ENCODE peak calls at places on chromosomes 1 and 21, in eight cellular contexts. N, U, F, X, A, Y, M and L are unnamed samples.

GRCh38 chr1:26848947-26849774 is 13.8 kb upstream of the SFN start:
- DNase-seq in A (no peak), N (peak; percentile 95), U (no peak), F (peak; percentile 22), Y (peak; percentile 88), X (no peak), M (no peak), L (peak; percentile 73)

GRCh38 chr1:209900734-209901133 is 37.3 kb upstream of the SYT14 start:
- DNase-seq in F (no peak), U (no peak), N (no peak), Y (no peak), M (no peak), A (no peak), X (no peak), L (no peak)

GRCh38 chr1:23148084-23148483 is 20.6 kb downstream of the LUZP1 start:
- DNase-seq in A (no peak), F (no peak), Y (no peak), U (no peak), N (no peak), X (no peak), M (no peak), L (no peak)

GRCh38 chr1:173392895-173393654 is 84.1 kb upstream of the PRDX6 start:
- DNase-seq in M (no peak), F (no peak), X (no peak), U (no peak), Y (no peak), A (no peak), N (peak; percentile 53), L (peak; percentile 32)

GRCh38 chr1:24417681-24418080 is 2.1 kb downstream of the NIPAL3 start:
- DNase-seq in F (no peak), Y (no peak), M (no peak), N (no peak), X (no peak), U (no peak), A (no peak), L (no peak)

GRCh38 chr1:165903672-165904071 is 76.3 kb downstream of the UCK2 start:
- DNase-seq in A (no peak), M (no peak), F (no peak), U (no peak), N (no peak), Y (peak; percentile 60), X (no peak), L (no peak)

GRCh38 chr1:84524590-84524989 is 18.2 kb upstream of the GNG5 start:
- DNase-seq in F (no peak), Y (no peak), N (no peak), X (no peak), M (no peak), U (no peak), A (no peak), L (no peak)

GRCh38 chr1:220239945-220240344 is 32.3 kb downstream of the RAB3GAP2 start:
- DNase-seq in U (no peak), X (no peak), M (no peak), Y (no peak), F (no peak), N (no peak), A (no peak), L (no peak)

GRCh38 chr1:214567481-214567980 is 16.1 kb upstream of the PTPN14 start:
- DNase-seq in X (no peak), U (no peak), M (no peak), Y (no peak), N (no peak), A (no peak), F (no peak), L (no peak)

GRCh38 chr21:41699311-41699710 is 67.5 kb downstream of the RIPK4 start:
- DNase-seq in A (no peak), F (no peak), N (no peak), Y (no peak), U (no peak), M (no peak), X (no peak), L (no peak)

GRCh38 chr1:234776875-234777849 is 167.2 kb upstream of the IRF2BP2 start:
- DNase-seq in Y (no peak), U (peak; percentile 46), F (no peak), X (no peak), N (no peak), M (peak; percentile 86), A (peak; percentile 51), L (no peak)

GRCh38 chr1:36448530-36449051 is 1.7 kb downstream of the OSCP1 start:
- DNase-seq in X (no peak), N (no peak), U (no peak), A (peak; percentile 44), Y (no peak), M (no peak), F (no peak), L (no peak)

GRCh38 chr1:174358786-174359453 is 88.8 kb upstream of the GPR52 start:
- DNase-seq in X (no peak), F (no peak), A (no peak), Y (peak; percentile 31), M (no peak), N (no peak), U (no peak), L (no peak)

GRCh38 chr1:91282695-91283420 is 121.8 kb downstream of the HFM1 start:
- DNase-seq in A (peak; percentile 63), Y (peak; percentile 57), U (peak; percentile 57), X (peak; percentile 73), F (peak; percentile 62), N (peak; percentile 77), M (no peak), L (peak; percentile 22)

GRCh38 chr1:27591622-27592021 is 12.3 kb downstream of the AHDC1 start:
- DNase-seq in Y (no peak), U (no peak), N (no peak), A (no peak), F (no peak), M (no peak), X (no peak), L (no peak)

GRCh38 chr21:24869862-24870261 is 737.4 kb downstream of the MRPL39 start:
- DNase-seq in U (no peak), N (no peak), X (no peak), Y (no peak), M (no peak), A (no peak), F (no peak), L (no peak)

GRCh38 chr1:206422525-206422924 is 47.8 kb upstream of the IKBKE start:
- DNase-seq in Y (no peak), M (no peak), A (no peak), F (no peak), X (no peak), N (no peak), U (peak; percentile 13), L (no peak)

GRCh38 chr1:92842082-92843045 is 10.5 kb downstream of the RPL5 start:
- DNase-seq in A (no peak), X (no peak), N (no peak), Y (no peak), F (no peak), U (no peak), M (no peak), L (no peak)
- TF ChIP-seq POLR2A in A (no peak), X (no peak), N (no peak), Y (no peak), F (no peak), U (no peak), M (no peak), L (no peak)

DNA sequence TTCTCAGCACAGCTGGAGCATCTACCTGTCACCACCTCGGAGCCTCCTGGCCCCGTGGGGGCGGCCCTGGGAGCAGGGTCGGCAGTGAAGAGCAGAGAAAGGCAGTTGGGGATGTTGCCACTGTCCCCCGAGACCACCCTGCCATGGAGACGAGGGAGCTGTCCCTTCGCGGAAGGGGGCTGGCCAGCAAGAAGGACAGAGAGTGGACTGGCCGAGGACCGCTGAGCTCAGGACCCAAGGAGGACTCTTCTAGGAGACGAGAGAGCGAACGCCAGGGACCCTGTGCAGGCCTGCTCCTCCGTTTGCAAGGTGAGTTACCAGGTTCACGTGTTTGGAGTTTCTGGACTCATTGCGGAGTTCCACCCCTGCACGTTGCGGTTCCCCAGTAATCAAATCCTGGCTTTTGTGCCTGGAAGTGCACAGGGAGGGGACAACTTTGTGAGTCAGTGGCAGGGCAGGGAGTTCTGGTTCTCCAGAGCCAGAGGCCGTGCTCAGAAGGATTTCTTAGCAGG is 5.6 kb upstream of the POFUT2 start:
- DNase-seq in Y (peak; percentile 22), M (no peak), N (no peak), A (no peak), U (no peak), X (peak; percentile 79), F (no peak), L (no peak)
- TF ChIP-seq POLR2A in Y (no peak), M (no peak), N (no peak), A (no peak), U (no peak), X (no peak), F (no peak), L (no peak)

DNA sequence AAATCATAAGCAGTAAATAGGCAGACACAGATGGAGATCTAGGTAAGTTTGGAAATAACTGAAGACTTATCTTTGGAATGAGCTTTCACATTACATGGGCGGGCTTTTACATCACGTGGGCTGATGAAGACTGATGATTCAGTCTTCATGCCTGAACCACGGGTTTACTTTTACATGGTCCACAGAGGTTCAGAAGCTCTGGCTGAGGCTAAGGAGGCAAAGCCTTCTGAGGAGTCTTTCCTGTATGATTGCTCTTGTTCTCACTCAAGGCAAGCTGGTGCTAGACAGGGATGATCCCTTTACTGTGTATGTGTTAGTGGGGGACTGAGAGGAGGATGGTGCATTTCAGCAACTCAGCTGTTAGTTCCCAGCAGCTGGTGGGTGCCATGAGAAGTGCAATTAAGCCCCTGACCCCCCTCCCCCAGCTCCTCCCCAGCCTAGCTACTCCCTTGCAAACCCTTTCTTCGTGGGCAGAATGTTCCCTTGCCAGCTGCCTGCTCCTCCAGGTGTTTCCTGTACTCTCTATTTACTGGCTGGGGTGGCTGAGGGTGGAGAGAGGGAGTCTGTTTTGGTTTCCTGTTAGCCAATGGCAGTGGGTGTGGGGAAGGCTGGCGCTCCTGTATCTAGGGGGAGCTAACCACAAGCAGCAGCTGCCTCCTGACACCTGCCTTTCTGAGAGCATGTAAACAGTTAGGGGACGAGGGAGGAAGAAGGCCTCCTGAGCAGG is 15.4 kb downstream of the BTG2 start:
- DNase-seq in U (no peak), X (peak; percentile 78), Y (peak; percentile 85), N (no peak), M (no peak), A (peak; percentile 90), F (peak; percentile 40), L (no peak)
- TF ChIP-seq POLR2A in U (no peak), X (no peak), Y (no peak), N (no peak), M (no peak), A (no peak), F (no peak), L (no peak)

DNA sequence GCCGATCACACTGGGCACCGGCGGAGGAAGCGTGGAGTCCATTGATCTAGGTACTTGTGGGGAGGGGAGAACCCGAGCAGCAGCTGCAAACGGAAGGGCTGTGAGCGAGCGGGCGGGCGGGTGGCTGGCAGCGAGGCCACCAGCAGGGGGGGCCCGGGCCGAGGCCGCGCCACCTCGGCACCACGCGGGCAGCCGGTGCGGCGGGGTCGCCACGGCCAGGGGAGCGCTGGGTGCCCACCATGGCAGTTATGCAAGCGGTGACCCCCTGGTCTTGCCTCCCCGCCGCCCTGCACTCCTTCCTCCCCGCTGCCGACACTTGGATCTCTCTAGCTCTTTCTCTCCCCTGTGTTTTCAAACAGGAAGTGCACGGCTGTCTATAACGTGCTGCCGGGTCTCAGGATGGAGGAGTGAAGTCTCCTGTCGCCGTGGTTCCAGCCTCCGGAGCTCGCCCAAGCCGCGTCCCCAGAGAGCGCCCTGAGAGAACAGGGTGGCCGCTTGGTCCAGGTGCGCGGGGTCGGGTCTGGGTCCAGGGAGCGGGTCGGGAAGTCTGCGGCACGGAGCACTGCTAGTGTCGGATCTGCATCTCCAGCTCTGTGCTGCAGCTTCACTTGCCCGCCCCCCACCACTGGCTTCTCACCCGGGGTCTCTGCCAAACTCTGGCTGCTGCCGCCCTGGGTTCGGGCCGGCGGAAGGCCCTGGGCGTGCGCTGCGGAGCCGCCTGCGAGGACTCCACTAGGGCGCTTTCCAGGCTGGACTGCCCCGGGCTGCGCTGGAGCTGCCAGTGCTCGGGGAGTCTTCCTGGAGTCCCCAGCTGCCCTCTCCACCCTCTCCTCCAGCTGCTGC is 22.7 kb downstream of the LRRC8D start:
- DNase-seq in A (peak; percentile 89), N (peak; percentile 70), X (peak; percentile 77), M (peak; percentile 94), F (peak; percentile 64), U (peak; percentile 84), Y (peak; percentile 72), L (peak; percentile 69)
- TF ChIP-seq POLR2A in A (peak; percentile 30), N (peak; percentile 60), X (no peak), M (no peak), F (peak; percentile 7), U (peak; percentile 45), Y (no peak), L (peak; percentile 79)